ENCODE peak calls at places on chromosomes 16 and 17, in four cellular contexts. S, M, G and B are unnamed samples.

GRCh38 chr17:81928497-81929252 is 1.1 kb upstream of the MAFG start:
- DNase-seq in S (no peak), M (no peak), G (no peak), B (no peak)

GRCh38 chr16:66367968-66368891 is 1.7 kb downstream of the CDH5 start:
- DNase-seq in M (no peak), G (no peak), S (no peak), B (no peak)

GRCh38 chr17:76725580-76726230 is 701 bp downstream of the JMJD6 start:
- DNase-seq in S (peak), G (peak), M (no peak), B (no peak)

GRCh38 chr17:36980281-36980761 is 31.6 kb downstream of the AATF start:
- DNase-seq in S (no peak), G (peak), M (no peak), B (no peak)

GRCh38 chr17:61849674-61850073 is 13.7 kb downstream of the BRIP1 start:
- DNase-seq in M (no peak), S (no peak), G (no peak), B (no peak)

GRCh38 chr17:36667922-36668321 is 66.5 kb downstream of the MRM1 start:
- DNase-seq in S (no peak), M (no peak), G (no peak), B (no peak)

GRCh38 chr17:81097943-81098308 is 63.0 kb downstream of the BAIAP2 start:
- DNase-seq in S (no peak), G (peak), M (no peak), B (peak)

GRCh38 chr16:58628845-58629680 is 563 bp downstream of the CNOT1 start:
- DNase-seq in M (peak), S (no peak), G (peak), B (peak)

GRCh38 chr17:37570527-37571093 is 38.6 kb downstream of the SYNRG start:
- DNase-seq in M (no peak), G (peak), S (peak), B (peak)

GRCh38 chr17:55420776-55421178 is 858 bp downstream of the MMD start:
- DNase-seq in S (no peak), M (no peak), G (peak), B (no peak)

GRCh38 chr17:41457656-41458055 is 9.5 kb downstream of the KRT32 start:
- DNase-seq in G (no peak), S (no peak), M (no peak), B (no peak)

GRCh38 chr17:19398301-19399181 is 11.6 kb upstream of the MFAP4 start:
- DNase-seq in M (no peak), S (no peak), G (no peak), B (peak)

GRCh38 chr16:69286941-69287713 is 24.0 kb upstream of the VPS4A start:
- DNase-seq in M (peak), S (no peak), G (peak), B (peak)

GRCh38 chr17:65753348-65753747 is 191.9 kb upstream of the AXIN2 start:
- DNase-seq in S (no peak), G (no peak), M (no peak), B (no peak)

GRCh38 chr17:63498621-63499195 is 21.8 kb downstream of the ACE start:
- DNase-seq in G (no peak), S (no peak), M (no peak), B (no peak)

GRCh38 chr17:57679906-57680695 is 65.0 kb downstream of the CCDC182 start:
- DNase-seq in G (no peak), S (no peak), M (no peak), B (no peak)

GRCh38 chr17:40024901-40025300 is 9.7 kb downstream of the CSF3 start:
- DNase-seq in S (no peak), G (no peak), M (no peak), B (no peak)

GRCh38 chr16:86818701-86819522 is 240.6 kb downstream of the FOXL1 start:
- DNase-seq in G (peak), M (no peak), S (no peak), B (no peak)

GRCh38 chr16:23252310-23252709 is 49.8 kb upstream of the SCNN1B start:
- DNase-seq in M (no peak), S (no peak), G (no peak), B (no peak)

GRCh38 chr17:5055543-5055942 is 20.3 kb upstream of the SLC52A1 start:
- DNase-seq in G (peak), S (no peak), M (no peak), B (no peak)

GRCh38 chr16:228151-228855 is 946 bp downstream of the LUC7L start:
- DNase-seq in S (no peak), M (no peak), G (peak), B (no peak)

GRCh38 chr17:40777971-40778370 is 4.4 kb downstream of the KRT27 start:
- DNase-seq in S (no peak), G (no peak), M (no peak), B (no peak)

GRCh38 chr16:68978303-68978954 is 127.0 kb upstream of the HAS3 start:
- DNase-seq in S (no peak), M (no peak), G (no peak), B (no peak)

GRCh38 chr17:7559307-7560171 is 989 bp downstream of the TNFSF13 start:
- DNase-seq in S (no peak), G (no peak), M (no peak), B (peak)

GRCh38 chr16:65037558-65037957 is 84.3 kb downstream of the CDH11 start:
- DNase-seq in M (no peak), S (no peak), G (no peak), B (no peak)

GRCh38 chr17:3843935-3844516 is 2.0 kb downstream of the NCBP3 start:
- DNase-seq in S (no peak), G (peak), M (no peak), B (peak)

GRCh38 chr16:51538707-51539604 is 387.9 kb upstream of the SALL1 start:
- DNase-seq in S (no peak), G (no peak), M (no peak), B (no peak)

GRCh38 chr17:8494506-8495111 is 58.9 kb downstream of the NDEL1 start:
- DNase-seq in G (no peak), S (no peak), M (no peak), B (no peak)

GRCh38 chr17:77089118-77089477 is 51.7 kb upstream of the SEC14L1 start:
- DNase-seq in M (no peak), G (no peak), S (no peak), B (peak)

DNA sequence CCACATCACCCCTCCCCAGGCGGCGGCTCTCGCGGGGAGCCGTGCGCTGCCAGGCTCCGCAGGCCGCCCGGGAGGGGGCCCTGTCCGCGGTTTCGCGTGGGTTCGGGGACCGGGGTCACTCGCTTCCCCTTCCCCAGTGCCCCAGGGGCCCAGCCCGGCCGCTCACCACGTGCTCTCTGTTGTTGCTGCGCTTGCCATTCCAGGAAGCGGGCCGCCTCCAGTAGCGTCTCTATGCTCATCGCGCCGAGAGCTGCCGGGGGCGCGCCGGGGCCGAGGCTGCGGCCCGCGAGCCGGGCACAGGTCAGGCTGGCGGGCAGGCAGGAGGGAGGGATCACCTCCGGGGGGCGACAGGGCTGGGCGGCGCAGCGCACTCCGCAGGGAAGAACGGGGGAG is 390 bp downstream of the MNT start:
- DNase-seq in M (no peak), S (no peak), G (peak), B (no peak)
- TF ChIP-seq SPI1 in M (no peak), S (no peak), G (no peak), B (no peak)

GRCh38 chr17:1000597-1001490 is 3.9 kb downstream of the TIMM22 start:
- DNase-seq in G (no peak), M (no peak), S (no peak), B (no peak)
- TF ChIP-seq SPI1 in G (no peak), M (no peak), S (no peak), B (no peak)

GRCh38 chr17:2084766-2085647 is 30.1 kb downstream of the HIC1 start:
- DNase-seq in G (no peak), M (no peak), S (no peak), B (no peak)

GRCh38 chr17:2084129-2084765 is 29.3 kb downstream of the HIC1 start:
- DNase-seq in S (no peak), M (no peak), G (peak), B (no peak)

GRCh38 chr17:2083613-2084128 is 28.8 kb downstream of the HIC1 start:
- DNase-seq in G (peak), S (no peak), M (peak), B (peak)

GRCh38 chr17:2086306-2086705 is 31.4 kb downstream of the HIC1 start:
- DNase-seq in G (no peak), S (no peak), M (no peak), B (no peak)

DNA sequence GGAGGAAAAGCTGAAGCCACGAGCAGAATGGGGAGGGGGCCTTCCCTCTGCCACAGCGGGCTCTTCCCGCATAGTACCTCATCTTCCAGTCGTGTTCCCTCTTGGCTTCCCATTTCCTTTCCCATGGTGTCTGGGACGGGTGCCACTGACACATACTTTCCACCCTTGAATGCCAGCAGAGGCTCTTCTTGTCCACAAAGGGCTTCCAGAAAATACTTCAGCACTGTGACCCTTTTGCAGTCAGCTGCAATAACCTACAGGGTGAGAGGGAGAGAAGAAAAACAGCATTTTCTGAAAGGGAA is 30.7 kb downstream of the HIC1 start:
- DNase-seq in G (no peak), M (no peak), S (no peak), B (no peak)
- TF ChIP-seq SPI1 in G (no peak), M (no peak), S (no peak), B (no peak)

GRCh38 chr17:50135316-50136095 is 5.5 kb upstream of the SAMD14 start:
- DNase-seq in S (no peak), G (no peak), M (no peak), B (no peak)

GRCh38 chr17:50134206-50135110 is 4.5 kb upstream of the SAMD14 start:
- DNase-seq in M (no peak), S (no peak), G (no peak), B (no peak)

GRCh38 chr17:50133769-50134099 is 3.8 kb upstream of the SAMD14 start:
- DNase-seq in S (no peak), G (no peak), M (no peak), B (no peak)

GRCh38 chr17:50132104-50132794 is 2.3 kb upstream of the SAMD14 start:
- DNase-seq in S (no peak), G (no peak), M (no peak), B (no peak)

DNA sequence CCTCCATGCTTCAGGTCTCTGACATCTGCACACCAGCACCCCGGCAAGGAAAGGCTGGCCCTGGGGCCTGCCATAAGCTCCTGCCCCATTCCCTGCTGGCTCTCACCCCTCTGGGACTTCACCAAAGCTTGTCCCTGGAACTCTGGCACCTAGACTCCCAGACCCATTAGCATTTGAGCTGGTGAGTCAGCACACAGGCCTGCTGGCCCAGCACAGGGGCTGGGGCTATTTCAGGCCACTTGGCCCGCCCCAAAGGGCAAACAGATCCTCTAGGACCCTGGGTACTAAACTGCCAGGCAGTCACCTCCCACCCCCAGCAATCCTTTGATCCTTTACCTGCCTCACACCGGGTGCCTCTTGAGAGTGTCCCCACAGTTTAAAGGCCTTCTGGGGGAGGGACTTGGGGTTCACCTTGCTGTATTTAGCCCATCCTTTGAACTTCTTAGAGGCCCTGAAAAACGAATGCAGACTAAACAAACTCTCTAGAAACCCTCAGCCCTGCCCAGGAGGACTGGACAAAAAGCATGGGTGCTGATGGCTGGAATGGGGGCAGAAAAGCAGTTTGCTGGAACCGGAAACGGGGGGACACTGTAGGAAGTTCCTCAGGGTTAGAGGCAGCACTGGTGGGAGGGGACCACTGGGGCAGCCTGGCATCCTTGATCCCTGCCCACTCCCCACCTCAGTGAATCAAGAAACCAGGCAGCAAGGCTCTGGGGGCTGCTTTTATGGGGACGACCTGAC is 3.2 kb upstream of the SAMD14 start:
- DNase-seq in G (peak), S (no peak), M (no peak), B (no peak)
- TF ChIP-seq SPI1 in G (no peak), S (no peak), M (no peak), B (no peak)

DNA sequence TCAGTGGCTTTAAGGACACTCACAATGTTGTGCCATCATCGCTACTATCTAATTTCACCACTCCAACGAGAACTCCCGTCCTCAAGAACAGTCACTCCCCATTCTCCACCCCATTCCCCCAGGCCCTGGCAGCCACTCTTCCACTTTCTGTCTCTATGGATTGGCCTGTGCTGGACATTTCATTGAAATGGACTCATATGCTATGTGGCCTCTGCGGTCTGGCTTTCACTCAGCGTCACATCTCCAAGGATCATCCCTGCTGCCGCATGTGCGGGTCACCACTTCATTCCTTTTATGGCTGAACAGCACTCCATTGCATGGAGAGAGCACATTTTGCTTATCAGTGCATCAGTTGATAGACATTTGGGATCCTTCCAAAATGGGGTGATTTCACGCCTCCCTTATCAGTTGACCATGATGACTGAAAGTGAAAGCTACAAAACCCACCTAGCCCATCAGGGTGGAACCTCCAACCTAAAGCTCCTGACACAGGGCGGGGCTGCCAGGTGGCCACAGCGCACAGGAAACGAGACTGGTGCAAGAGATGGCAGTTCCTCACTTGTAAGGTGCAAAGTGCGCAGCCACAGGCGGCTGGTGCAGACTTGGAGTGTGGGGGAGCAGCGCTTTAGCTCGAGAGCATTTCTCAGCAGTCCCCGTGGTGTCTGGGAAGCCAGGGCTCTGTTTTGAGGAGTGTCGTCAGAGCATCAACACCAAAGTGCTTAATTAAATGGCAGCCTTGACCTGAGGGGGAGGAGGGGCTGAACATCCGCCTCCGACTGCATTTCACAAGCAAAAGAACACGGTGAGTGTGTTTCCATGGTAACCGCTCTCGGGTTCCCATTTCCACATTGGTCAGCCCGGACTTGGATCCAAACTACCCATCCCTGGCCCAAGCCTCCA is 23.8 kb downstream of the COTL1 start:
- DNase-seq in M (peak), G (peak), S (peak), B (peak)
- TF ChIP-seq SPI1 in M (peak), G (peak), S (peak), B (peak)

GRCh38 chr17:17206913-17207368 is 808 bp upstream of the PLD6 start:
- DNase-seq in M (no peak), S (no peak), G (no peak), B (no peak)

GRCh38 chr17:17204041-17204591 is 2.0 kb downstream of the PLD6 start:
- DNase-seq in G (no peak), S (no peak), M (no peak), B (peak)

GRCh38 chr17:17204635-17205231 is 1.4 kb downstream of the PLD6 start:
- DNase-seq in S (no peak), M (no peak), G (peak), B (no peak)

GRCh38 chr17:17206149-17206912 is at the start of gene PLD6:
- DNase-seq in S (peak), G (peak), M (peak), B (peak)

GRCh38 chr17:17205368-17206148 is 575 bp downstream of the PLD6 start:
- DNase-seq in S (peak), M (peak), G (peak), B (peak)
- TF ChIP-seq SPI1 in S (no peak), M (no peak), G (no peak), B (no peak)

DNA sequence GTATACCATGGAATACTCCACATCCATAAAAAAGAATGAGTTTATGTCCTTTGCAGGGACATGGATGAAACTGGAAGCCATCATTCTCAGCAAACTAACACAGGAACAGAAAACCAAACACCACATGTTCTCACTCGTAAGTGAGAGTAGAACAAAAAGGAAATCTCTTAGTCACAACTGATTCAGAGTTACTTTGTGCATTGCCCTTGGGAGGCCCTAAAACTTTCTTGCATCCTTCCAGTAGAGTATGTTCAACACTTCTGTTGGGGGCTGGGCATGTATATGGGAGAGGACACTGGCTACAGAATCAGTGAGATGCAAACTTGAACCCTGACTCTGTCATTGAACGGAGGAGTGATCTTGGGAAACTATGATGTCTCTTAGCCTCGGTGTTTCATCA is 147.4 kb upstream of the IRX5 start:
- DNase-seq in M (no peak), G (no peak), S (no peak), B (no peak)
- TF ChIP-seq SPI1 in M (no peak), G (no peak), S (no peak), B (no peak)

GRCh38 chr17:48598727-48599126 is 5.1 kb upstream of the HOXB5 start:
- DNase-seq in S (no peak), G (no peak), M (no peak), B (no peak)

GRCh38 chr17:48599373-48599772 is 5.4 kb downstream of the HOXB6 start:
- DNase-seq in G (no peak), S (no peak), M (no peak), B (no peak)

GRCh38 chr17:48601184-48601527 is 3.6 kb downstream of the HOXB6 start:
- DNase-seq in G (no peak), S (no peak), M (no peak), B (no peak)

GRCh38 chr17:48601528-48602430 is 3.0 kb downstream of the HOXB6 start:
- DNase-seq in G (no peak), M (no peak), S (no peak), B (no peak)

DNA sequence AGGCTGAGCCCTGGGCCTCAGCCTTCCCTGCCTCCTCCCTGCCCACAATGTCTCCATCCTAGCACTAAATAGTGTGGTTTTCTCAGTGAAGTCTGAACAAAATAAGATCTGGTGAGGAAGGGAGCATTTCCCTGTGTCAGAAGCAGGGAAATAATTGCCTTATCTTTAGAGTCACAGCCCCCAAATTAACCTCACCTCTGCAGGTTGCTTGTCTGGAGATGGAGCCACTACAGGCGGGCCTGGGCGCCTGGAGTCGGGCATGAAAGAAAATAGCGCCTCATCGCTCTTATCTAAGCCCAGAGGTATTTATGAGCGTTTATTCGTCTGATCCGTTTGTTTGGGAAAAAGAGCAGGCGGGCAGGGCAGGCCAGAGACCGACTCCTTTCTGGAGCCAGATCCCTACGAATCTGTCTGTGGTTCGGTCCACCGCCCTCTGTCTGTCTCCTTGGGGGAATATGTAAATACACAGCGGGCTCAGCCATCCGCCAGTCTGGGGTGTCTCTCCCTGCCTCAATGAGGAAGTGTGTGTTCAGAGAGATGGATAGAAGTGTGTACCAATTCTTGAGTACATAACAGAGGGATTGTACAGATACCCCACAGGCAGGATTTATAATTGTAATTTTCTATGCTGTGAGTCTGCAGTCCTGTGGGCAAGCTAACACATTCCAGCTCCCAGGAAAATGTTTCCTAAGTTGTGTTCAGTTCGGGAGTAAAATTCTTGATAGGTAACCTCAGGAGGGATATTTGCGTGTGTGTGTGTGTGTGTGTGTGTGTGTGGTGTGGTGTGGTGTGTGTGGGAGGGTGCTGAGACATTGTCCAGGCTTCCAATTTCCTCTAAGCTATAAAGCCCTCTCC is 4.3 kb downstream of the HOXB6 start:
- DNase-seq in G (no peak), M (no peak), S (no peak), B (no peak)
- TF ChIP-seq SPI1 in G (peak), M (no peak), S (no peak), B (no peak)

GRCh38 chr17:74373838-74374606 is 6.7 kb downstream of the GPR142 start:
- DNase-seq in G (no peak), S (no peak), M (no peak), B (no peak)
- TF ChIP-seq SPI1 in G (no peak), S (no peak), M (no peak), B (no peak)

GRCh38 chr17:16938496-16939270 is 33.2 kb downstream of the TNFRSF13B start:
- DNase-seq in G (no peak), S (no peak), M (no peak), B (no peak)
- TF ChIP-seq SPI1 in G (no peak), S (no peak), M (no peak), B (no peak)